ENCODE peak calls at places on chromosomes 11 and 22, in seven cellular contexts. One of them, this sample, is unnamed. For H3K4me1 and H3K9me3, the result is how much of the 10 kb centered on the place peaks cover.

GRCh38 chr22:46923394-46923793 is 160.9 kb downstream of the TBC1D22A start:
- DNase-seq in kidney: no peak
- DNase-seq in uterus: no peak
- DNase-seq in naive thymus-derived CD4-positive, alpha-beta T cell: no peak
- DNase-seq in stomach: no peak
- DNase-seq in hepatocyte: no peak
- DNase-seq in tibial nerve: no peak
- DNase-seq in this sample: no peak

GRCh38 chr11:35632301-35632700 is 14.0 kb downstream of the FJX1 start:
- DNase-seq in kidney: no peak
- DNase-seq in uterus: no peak
- DNase-seq in naive thymus-derived CD4-positive, alpha-beta T cell: no peak
- DNase-seq in stomach: no peak
- DNase-seq in hepatocyte: no peak
- DNase-seq in tibial nerve: no peak
- DNase-seq in this sample: no peak

GRCh38 chr11:110951609-110952008 is 239.4 kb upstream of the ARHGAP20 start:
- DNase-seq in kidney: no peak
- DNase-seq in uterus: no peak
- DNase-seq in naive thymus-derived CD4-positive, alpha-beta T cell: no peak
- DNase-seq in stomach: no peak
- DNase-seq in hepatocyte: no peak
- DNase-seq in tibial nerve: no peak
- DNase-seq in this sample: no peak

GRCh38 chr11:60168306-60168705 is 14.6 kb downstream of the MS4A6A start:
- DNase-seq in kidney: no peak
- DNase-seq in uterus: no peak
- DNase-seq in naive thymus-derived CD4-positive, alpha-beta T cell: no peak
- DNase-seq in stomach: no peak
- DNase-seq in hepatocyte: no peak
- DNase-seq in tibial nerve: no peak
- DNase-seq in this sample: no peak

GRCh38 chr11:126589492-126589803 is 234.0 kb downstream of the ST3GAL4 start:
- DNase-seq in kidney: no peak
- DNase-seq in uterus: no peak
- DNase-seq in naive thymus-derived CD4-positive, alpha-beta T cell: no peak
- DNase-seq in stomach: no peak
- DNase-seq in hepatocyte: no peak
- DNase-seq in tibial nerve: no peak
- DNase-seq in this sample: no peak

GRCh38 chr11:44186531-44186930 is 91.1 kb downstream of the EXT2 start:
- DNase-seq in kidney: no peak
- DNase-seq in uterus: no peak
- DNase-seq in naive thymus-derived CD4-positive, alpha-beta T cell: no peak
- DNase-seq in stomach: no peak
- DNase-seq in hepatocyte: no peak
- DNase-seq in tibial nerve: no peak
- DNase-seq in this sample: no peak

GRCh38 chr11:119378851-119379465 is 2.5 kb downstream of the USP2 start:
- DNase-seq in kidney: peak
- DNase-seq in uterus: no peak
- DNase-seq in naive thymus-derived CD4-positive, alpha-beta T cell: no peak
- DNase-seq in stomach: no peak
- DNase-seq in hepatocyte: no peak
- DNase-seq in tibial nerve: peak
- DNase-seq in this sample: no peak

GRCh38 chr22:29245626-29246385 is 22.0 kb downstream of the RHBDD3 start:
- DNase-seq in kidney: peak
- DNase-seq in uterus: peak
- DNase-seq in naive thymus-derived CD4-positive, alpha-beta T cell: peak
- DNase-seq in stomach: peak
- DNase-seq in hepatocyte: peak
- DNase-seq in tibial nerve: peak
- DNase-seq in this sample: peak

GRCh38 chr11:5620606-5621521 is 3.9 kb upstream of the TRIM34 start:
- DNase-seq in kidney: no peak
- DNase-seq in uterus: no peak
- DNase-seq in naive thymus-derived CD4-positive, alpha-beta T cell: no peak
- DNase-seq in stomach: no peak
- DNase-seq in hepatocyte: peak
- DNase-seq in tibial nerve: no peak
- DNase-seq in this sample: no peak

GRCh38 chr11:46541593-46542371 is 52.0 kb downstream of the AMBRA1 start:
- DNase-seq in kidney: no peak
- DNase-seq in uterus: no peak
- DNase-seq in naive thymus-derived CD4-positive, alpha-beta T cell: no peak
- DNase-seq in stomach: peak
- DNase-seq in hepatocyte: no peak
- DNase-seq in tibial nerve: no peak
- DNase-seq in this sample: peak

GRCh38 chr11:37699644-37700043 is 1101.6 kb upstream of the RAG2 start:
- DNase-seq in kidney: no peak
- DNase-seq in uterus: no peak
- DNase-seq in naive thymus-derived CD4-positive, alpha-beta T cell: no peak
- DNase-seq in stomach: no peak
- DNase-seq in hepatocyte: no peak
- DNase-seq in tibial nerve: no peak
- DNase-seq in this sample: no peak

GRCh38 chr22:27075891-27076290 is 418.5 kb downstream of the MIAT start:
- DNase-seq in kidney: no peak
- DNase-seq in uterus: no peak
- DNase-seq in naive thymus-derived CD4-positive, alpha-beta T cell: no peak
- DNase-seq in stomach: no peak
- DNase-seq in hepatocyte: no peak
- DNase-seq in tibial nerve: no peak
- DNase-seq in this sample: no peak

GRCh38 chr22:36455571-36456458 is 25.6 kb downstream of the TXN2 start:
- DNase-seq in kidney: no peak
- DNase-seq in uterus: no peak
- DNase-seq in naive thymus-derived CD4-positive, alpha-beta T cell: no peak
- DNase-seq in stomach: peak
- DNase-seq in hepatocyte: peak
- DNase-seq in tibial nerve: no peak
- DNase-seq in this sample: no peak

GRCh38 chr11:1194231-1194976 is 28.5 kb upstream of the MUC5B start:
- DNase-seq in kidney: peak
- DNase-seq in uterus: peak
- DNase-seq in naive thymus-derived CD4-positive, alpha-beta T cell: no peak
- DNase-seq in stomach: peak
- DNase-seq in hepatocyte: no peak
- DNase-seq in tibial nerve: no peak
- DNase-seq in this sample: no peak

GRCh38 chr22:26124991-26125725 is 44.1 kb upstream of the SEZ6L start:
- DNase-seq in kidney: no peak
- DNase-seq in uterus: no peak
- DNase-seq in naive thymus-derived CD4-positive, alpha-beta T cell: no peak
- DNase-seq in stomach: no peak
- DNase-seq in hepatocyte: no peak
- DNase-seq in tibial nerve: no peak
- DNase-seq in this sample: no peak

GRCh38 chr11:74769058-74769457 is 20.4 kb downstream of the RNF169 start:
- DNase-seq in kidney: no peak
- DNase-seq in uterus: no peak
- DNase-seq in naive thymus-derived CD4-positive, alpha-beta T cell: no peak
- DNase-seq in stomach: no peak
- DNase-seq in hepatocyte: no peak
- DNase-seq in tibial nerve: no peak
- DNase-seq in this sample: no peak

DNA sequence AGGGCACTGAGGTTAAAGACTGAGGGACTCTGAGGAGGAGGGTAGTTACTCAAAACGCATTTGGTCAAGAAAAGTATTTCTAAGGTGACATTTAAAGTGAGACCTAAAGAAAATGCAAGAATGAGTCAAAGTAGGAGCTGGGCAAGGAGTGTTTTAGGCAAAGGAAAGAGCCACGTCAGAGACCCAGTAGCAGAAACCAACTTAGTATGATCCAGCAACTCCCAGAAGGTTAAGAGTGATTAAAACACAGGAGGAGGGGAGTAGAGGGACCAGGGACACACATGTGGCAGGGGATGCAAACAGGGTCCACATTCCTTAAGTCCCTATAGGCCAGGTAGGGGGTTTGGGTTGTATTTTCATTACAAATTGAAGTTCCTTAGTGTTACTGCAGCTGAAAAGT is 24.3 kb upstream of the CCDC34 start:
- DNase-seq in kidney: no peak
- DNase-seq in uterus: no peak
- DNase-seq in naive thymus-derived CD4-positive, alpha-beta T cell: no peak
- DNase-seq in stomach: no peak
- DNase-seq in hepatocyte: no peak
- DNase-seq in tibial nerve: no peak
- DNase-seq in this sample: no peak
- H3K4me1 ChIP-seq in kidney: under half
- H3K4me1 ChIP-seq in uterus: under half
- H3K4me1 ChIP-seq in naive thymus-derived CD4-positive, alpha-beta T cell: under half
- H3K4me1 ChIP-seq in stomach: under half
- H3K4me1 ChIP-seq in hepatocyte: under half
- H3K4me1 ChIP-seq in tibial nerve: under half
- H3K4me1 ChIP-seq in this sample: under half

GRCh38 chr22:38460367-38460952 is 5.5 kb upstream of the KCNJ4 start:
- DNase-seq in kidney: peak
- DNase-seq in uterus: no peak
- DNase-seq in naive thymus-derived CD4-positive, alpha-beta T cell: no peak
- DNase-seq in stomach: no peak
- DNase-seq in hepatocyte: no peak
- DNase-seq in tibial nerve: no peak
- DNase-seq in this sample: no peak

GRCh38 chr22:38461057-38461413 is 6.0 kb upstream of the KCNJ4 start:
- DNase-seq in kidney: peak
- DNase-seq in uterus: no peak
- DNase-seq in naive thymus-derived CD4-positive, alpha-beta T cell: no peak
- DNase-seq in stomach: no peak
- DNase-seq in hepatocyte: no peak
- DNase-seq in tibial nerve: no peak
- DNase-seq in this sample: no peak

GRCh38 chr22:38464992-38465672 is 2.8 kb upstream of the KDELR3 start:
- DNase-seq in kidney: peak
- DNase-seq in uterus: no peak
- DNase-seq in naive thymus-derived CD4-positive, alpha-beta T cell: no peak
- DNase-seq in stomach: no peak
- DNase-seq in hepatocyte: no peak
- DNase-seq in tibial nerve: no peak
- DNase-seq in this sample: no peak

GRCh38 chr22:38462960-38463784 is 4.7 kb upstream of the KDELR3 start:
- DNase-seq in kidney: peak
- DNase-seq in uterus: peak
- DNase-seq in naive thymus-derived CD4-positive, alpha-beta T cell: no peak
- DNase-seq in stomach: no peak
- DNase-seq in hepatocyte: peak
- DNase-seq in tibial nerve: no peak
- DNase-seq in this sample: peak

DNA sequence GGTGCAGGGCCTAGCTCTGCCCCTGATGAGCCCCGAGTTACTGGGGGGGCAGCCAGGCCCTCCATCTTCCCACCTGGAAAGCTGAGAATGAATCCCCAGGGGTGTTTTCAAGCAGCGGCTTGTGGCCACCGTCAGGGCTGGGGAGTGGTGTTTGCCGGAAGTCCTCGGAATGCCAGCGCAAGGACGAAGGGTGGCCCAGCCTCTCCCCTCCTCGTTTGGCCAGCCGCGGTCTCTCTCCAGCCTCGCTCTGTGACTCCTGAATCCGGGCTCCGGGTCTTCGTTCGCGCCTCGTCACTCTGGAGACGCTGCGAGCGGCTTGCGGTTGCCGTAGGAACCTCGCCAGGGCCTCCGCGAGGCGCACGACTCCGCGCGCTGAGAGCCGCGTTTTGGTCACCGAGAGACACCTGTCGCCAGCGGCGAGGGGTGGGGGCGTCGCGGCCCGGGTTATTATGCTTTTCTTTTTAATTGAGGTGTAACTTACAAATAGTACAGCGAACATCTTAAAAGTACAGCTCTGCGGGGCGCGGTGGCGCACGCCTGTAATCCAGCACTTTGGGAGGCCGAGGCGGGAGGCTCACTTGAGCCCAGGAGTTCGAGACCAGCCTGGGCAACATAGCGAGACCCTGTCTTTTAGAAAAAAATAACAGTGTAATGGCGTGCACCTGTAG is 6.3 kb upstream of the KDELR3 start:
- DNase-seq in kidney: peak
- DNase-seq in uterus: peak
- DNase-seq in naive thymus-derived CD4-positive, alpha-beta T cell: peak
- DNase-seq in stomach: peak
- DNase-seq in hepatocyte: peak
- DNase-seq in tibial nerve: peak
- DNase-seq in this sample: peak
- H3K4me3 ChIP-seq in kidney: no peak
- H3K4me3 ChIP-seq in uterus: no peak
- H3K4me3 ChIP-seq in naive thymus-derived CD4-positive, alpha-beta T cell: no peak
- H3K4me3 ChIP-seq in stomach: no peak
- H3K4me3 ChIP-seq in hepatocyte: no peak
- H3K4me3 ChIP-seq in tibial nerve: no peak
- H3K4me3 ChIP-seq in this sample: peak

DNA sequence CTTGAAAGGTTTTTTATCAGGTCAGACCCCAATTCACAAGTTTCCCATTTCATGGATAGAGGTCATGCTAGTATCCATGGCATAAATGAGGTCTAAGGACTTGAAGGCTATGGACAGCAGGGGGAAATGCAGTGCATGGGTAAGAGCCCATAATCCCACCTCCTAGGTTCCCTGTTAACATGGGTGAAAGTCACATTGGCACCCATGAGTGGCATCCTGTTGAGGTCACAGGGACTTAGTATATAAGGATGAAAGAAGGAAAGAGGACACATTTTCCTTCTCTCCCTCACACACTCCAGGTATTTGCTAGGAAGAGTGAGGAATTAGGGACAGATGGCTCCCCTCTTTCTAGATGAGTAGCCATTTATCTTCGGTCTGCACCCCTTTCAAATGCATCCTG is 9.4 kb upstream of the GLYAT start:
- DNase-seq in kidney: no peak
- DNase-seq in uterus: no peak
- DNase-seq in naive thymus-derived CD4-positive, alpha-beta T cell: no peak
- DNase-seq in stomach: no peak
- DNase-seq in hepatocyte: no peak
- DNase-seq in tibial nerve: no peak
- DNase-seq in this sample: no peak
- H3K9me3 ChIP-seq in kidney: under half
- H3K9me3 ChIP-seq in uterus: under half
- H3K9me3 ChIP-seq in naive thymus-derived CD4-positive, alpha-beta T cell: under half
- H3K9me3 ChIP-seq in stomach: under half
- H3K9me3 ChIP-seq in hepatocyte: under half
- H3K9me3 ChIP-seq in tibial nerve: under half
- H3K9me3 ChIP-seq in this sample: under half

DNA sequence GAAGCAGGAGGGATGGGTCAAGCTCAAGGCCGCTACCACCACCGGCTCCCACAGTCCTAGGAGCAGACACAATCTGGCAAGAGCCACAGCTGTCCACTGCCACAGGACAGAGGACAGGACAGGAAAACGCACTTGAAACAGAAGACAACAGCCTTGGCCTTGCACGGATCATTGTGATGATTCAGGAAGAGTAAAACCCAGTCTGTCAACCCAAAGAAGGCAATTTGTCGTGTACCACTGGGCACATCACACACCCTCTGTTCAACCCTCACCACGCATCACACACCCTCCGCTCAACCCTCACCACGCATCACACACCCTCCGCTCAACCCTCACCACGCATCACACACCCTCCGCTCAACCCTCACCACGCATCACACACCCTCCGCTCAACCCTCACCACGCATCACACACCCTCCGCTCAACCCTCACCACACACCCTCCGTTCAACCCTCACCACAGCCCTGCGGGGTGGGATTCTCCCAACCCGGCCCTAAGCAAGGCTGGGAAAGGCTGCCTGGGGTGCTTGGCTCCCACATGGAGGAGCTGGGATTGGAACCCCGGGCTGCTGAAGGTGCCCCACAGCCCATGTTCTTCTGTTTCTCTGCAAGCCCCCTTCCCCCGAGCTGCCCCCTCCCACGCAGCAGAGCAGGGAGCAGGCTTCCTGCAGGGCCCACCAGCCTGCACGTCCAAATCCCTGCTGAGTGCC is 11.3 kb upstream of the CDC42BPG start:
- DNase-seq in kidney: no peak
- DNase-seq in uterus: no peak
- DNase-seq in naive thymus-derived CD4-positive, alpha-beta T cell: no peak
- DNase-seq in stomach: no peak
- DNase-seq in hepatocyte: no peak
- DNase-seq in tibial nerve: no peak
- DNase-seq in this sample: no peak
- H3K4me1 ChIP-seq in kidney: under half
- H3K4me1 ChIP-seq in uterus: under half
- H3K4me1 ChIP-seq in naive thymus-derived CD4-positive, alpha-beta T cell: half or more
- H3K4me1 ChIP-seq in stomach: half or more
- H3K4me1 ChIP-seq in hepatocyte: under half
- H3K4me1 ChIP-seq in tibial nerve: half or more
- H3K4me1 ChIP-seq in this sample: under half